ENCODE peak calls at places on chromosomes 6 and 20, in ten cellular contexts. G is NAMALWA; P is left ventricle myocardium superior; K is NCI-H1105 treated with DMSO at 0.1 percent for 48 hours; O is left lung; M is activated CD4-positive, CD25-positive, alpha-beta regulatory T cell; J is WERI-Rb-1; B is stimulated activated CD4-positive, alpha-beta T cell treated with anti-CD3 and anti-CD28 coated beads, Interleukin-4, amount 100 ng/mL, for 24 hours; A is ACHN; Z is mucosa of gallbladder. C is an unnamed sample.

GRCh38 chr6:41503841-41504525 is 42.2 kb upstream of the FOXP4 start:
- DNase-seq in G (no peak), P (peak; percentile 43), K (peak; percentile 58), O (no peak), M (no peak), J (no peak), B (no peak), A (peak; percentile 4), Z (no peak), C (no peak)

GRCh38 chr6:89215391-89215790 is 1.8 kb downstream of the GABRR1 start:
- DNase-seq in G (no peak), P (no peak), K (no peak), O (no peak), M (no peak), J (no peak), B (no peak), A (no peak), Z (no peak), C (no peak)

GRCh38 chr6:157912326-157912725 is 69.3 kb upstream of the SYNJ2 start:
- DNase-seq in G (no peak), P (no peak), K (no peak), O (no peak), M (no peak), J (no peak), B (no peak), A (no peak), Z (no peak), C (no peak)

GRCh38 chr20:49700411-49701185 is 13.1 kb downstream of the B4GALT5 start:
- DNase-seq in G (no peak), P (no peak), K (no peak), O (no peak), M (no peak), J (no peak), B (no peak), A (peak; percentile 50), Z (no peak), C (peak; percentile 56)

GRCh38 chr6:160950507-160950906 is 41.1 kb upstream of the MAP3K4 start:
- DNase-seq in G (no peak), P (no peak), K (no peak), O (no peak), M (no peak), J (no peak), B (no peak), A (no peak), Z (no peak), C (peak; percentile 27)

GRCh38 chr6:166614589-166614988 is 12.5 kb downstream of the RPS6KA2 start:
- DNase-seq in G (no peak), P (no peak), K (no peak), O (no peak), M (no peak), J (no peak), B (no peak), A (no peak), Z (no peak), C (no peak)

GRCh38 chr20:25063981-25064380 is 6.0 kb upstream of the ACSS1 start:
- DNase-seq in G (no peak), P (no peak), K (no peak), O (peak; percentile 22), M (no peak), J (no peak), B (no peak), A (no peak), Z (no peak), C (no peak)

GRCh38 chr6:435442-436307 is 44.1 kb downstream of the IRF4 start:
- DNase-seq in G (no peak), P (no peak), K (no peak), O (no peak), M (no peak), J (no peak), B (no peak), A (no peak), Z (no peak), C (no peak)

GRCh38 chr6:80214436-80215022 is 108.1 kb downstream of the BCKDHB start:
- DNase-seq in G (peak; percentile 61), P (peak; percentile 38), K (peak; percentile 59), O (no peak), M (no peak), J (peak; percentile 23), B (no peak), A (peak; percentile 56), Z (no peak), C (peak; percentile 39)

GRCh38 chr20:53631909-53632662 is 38.4 kb upstream of the ZNF217 start:
- DNase-seq in G (no peak), P (no peak), K (no peak), O (no peak), M (no peak), J (no peak), B (no peak), A (no peak), Z (no peak), C (no peak)

GRCh38 chr6:15491255-15491985 is 171.4 kb downstream of the DTNBP1 start:
- DNase-seq in G (peak; percentile 72), P (peak; percentile 76), K (peak; percentile 34), O (peak; percentile 65), M (peak; percentile 54), J (peak; percentile 81), B (peak; percentile 82), A (peak; percentile 40), Z (peak; percentile 79), C (peak; percentile 55)

GRCh38 chr20:43972051-43972450 is 57.4 kb downstream of the TOX2 start:
- DNase-seq in G (no peak), P (no peak), K (no peak), O (no peak), M (no peak), J (no peak), B (no peak), A (no peak), Z (no peak), C (no peak)

GRCh38 chr6:140346461-140346860 is 972.0 kb upstream of the CITED2 start:
- DNase-seq in G (no peak), P (no peak), K (no peak), O (no peak), M (no peak), J (no peak), B (no peak), A (no peak), Z (no peak), C (no peak)

GRCh38 chr6:68635412-68635705 is 277 bp downstream of the ADGRB3 start:
- DNase-seq in G (no peak), P (no peak), K (no peak), O (no peak), M (no peak), J (no peak), B (no peak), A (no peak), Z (no peak), C (no peak)

GRCh38 chr6:131451330-131452195 is 121.5 kb upstream of the ARG1 start:
- DNase-seq in G (no peak), P (no peak), K (no peak), O (no peak), M (no peak), J (no peak), B (peak; percentile 11), A (no peak), Z (no peak), C (no peak)

GRCh38 chr6:26660096-26660425 is 515 bp upstream of the ZNF322 start:
- DNase-seq in G (peak; percentile 71), P (no peak), K (no peak), O (no peak), M (no peak), J (no peak), B (peak; percentile 20), A (peak; percentile 42), Z (no peak), C (no peak)

GRCh38 chr6:154478021-154478651 is 32.3 kb downstream of the CNKSR3 start:
- DNase-seq in G (no peak), P (peak; percentile 32), K (no peak), O (peak; percentile 77), M (no peak), J (no peak), B (no peak), A (peak; percentile 69), Z (no peak), C (no peak)

GRCh38 chr6:151387581-151387980 is 3.8 kb downstream of the ZBTB2 start:
- DNase-seq in G (no peak), P (no peak), K (no peak), O (no peak), M (no peak), J (no peak), B (no peak), A (no peak), Z (no peak), C (no peak)

GRCh38 chr20:41080866-41081265 is 52.2 kb downstream of the TOP1 start:
- DNase-seq in G (no peak), P (no peak), K (no peak), O (no peak), M (no peak), J (no peak), B (no peak), A (no peak), Z (no peak), C (no peak)

GRCh38 chr6:121549741-121550140 is 114.3 kb downstream of the GJA1 start:
- DNase-seq in G (no peak), P (no peak), K (no peak), O (no peak), M (no peak), J (no peak), B (no peak), A (no peak), Z (no peak), C (no peak)

GRCh38 chr6:42088101-42088591 is 37.8 kb downstream of the TAF8 start:
- DNase-seq in G (no peak), P (peak; percentile 71), K (no peak), O (no peak), M (no peak), J (no peak), B (no peak), A (peak; percentile 86), Z (peak; percentile 70), C (peak; percentile 51)

GRCh38 chr6:75115501-75115900 is 90.4 kb downstream of the COL12A1 start:
- DNase-seq in G (no peak), P (no peak), K (no peak), O (no peak), M (no peak), J (no peak), B (no peak), A (peak; percentile 38), Z (no peak), C (no peak)

GRCh38 chr6:34562861-34563512 is 6.9 kb upstream of the SPDEF start:
- DNase-seq in G (no peak), P (no peak), K (no peak), O (no peak), M (no peak), J (no peak), B (no peak), A (no peak), Z (no peak), C (peak; percentile 47)

GRCh38 chr6:25173951-25174474 is 105.2 kb upstream of the CARMIL1 start:
- DNase-seq in G (no peak), P (no peak), K (no peak), O (no peak), M (no peak), J (no peak), B (no peak), A (peak; percentile 55), Z (no peak), C (peak; percentile 83)

GRCh38 chr20:37845261-37845681 is 57.7 kb upstream of the VSTM2L start:
- DNase-seq in G (no peak), P (peak; percentile 65), K (peak; percentile 96), O (no peak), M (no peak), J (no peak), B (no peak), A (no peak), Z (peak; percentile 37), C (no peak)

GRCh38 chr6:36244641-36245280 is 25.1 kb upstream of the PNPLA1 start:
- DNase-seq in G (no peak), P (no peak), K (no peak), O (no peak), M (no peak), J (no peak), B (no peak), A (peak; percentile 1), Z (no peak), C (no peak)

GRCh38 chr6:8329592-8329991 is 105.8 kb downstream of the SLC35B3 start:
- DNase-seq in G (no peak), P (no peak), K (peak; percentile 19), O (no peak), M (no peak), J (no peak), B (no peak), A (no peak), Z (no peak), C (no peak)

GRCh38 chr20:62925420-62926228 is 681 bp downstream of the DIDO1 start:
- DNase-seq in G (peak; percentile 61), P (peak; percentile 56), K (peak; percentile 9), O (no peak), M (no peak), J (peak; percentile 35), B (peak; percentile 49), A (peak; percentile 40), Z (peak; percentile 33), C (peak; percentile 65)

C was measured in Calu3.